ENCODE peak calls at places on chromosomes 2 and 18, in ten cellular contexts. J is fibroblast of lung, Y is choroid plexus epithelial cell, W is tibial artery, E is A549, I is PC-9, O is GM06990, R is endothelial cell, F is retinal pigment epithelial cell, D is AG09319. A is an unnamed sample.

GRCh38 chr2:215401896-215402379 is 33.9 kb downstream of the FN1 start:
- DNase-seq in F (peak), Y (peak), J (peak), E (no peak), O (no peak), W (no peak), D (peak), I (no peak), R (no peak), A (no peak)

GRCh38 chr2:3389193-3389592 is 9.7 kb downstream of the TRAPPC12 start:
- DNase-seq in Y (no peak), R (no peak), D (no peak), I (no peak), O (no peak), W (no peak), E (no peak), F (no peak), J (no peak), A (no peak)

GRCh38 chr2:84481702-84482101 is 22.6 kb upstream of the SUCLG1 start:
- DNase-seq in W (no peak), R (no peak), E (no peak), I (no peak), D (no peak), F (no peak), J (peak), Y (peak), O (no peak), A (no peak)

GRCh38 chr2:72952961-72953360 is 35.6 kb downstream of the EMX1 start:
- DNase-seq in I (no peak), Y (no peak), D (no peak), O (no peak), J (no peak), F (no peak), R (no peak), E (no peak), W (no peak), A (no peak)

GRCh38 chr2:220000080-220000479 is 372.6 kb downstream of the SLC4A3 start:
- DNase-seq in I (no peak), E (no peak), O (no peak), F (no peak), R (no peak), W (no peak), Y (peak), J (peak), D (no peak), A (no peak)

GRCh38 chr18:8607776-8608682 is 1.2 kb upstream of the RAB12 start:
- DNase-seq in E (no peak), F (no peak), W (no peak), D (no peak), J (peak), O (peak), Y (peak), R (no peak), I (no peak), A (no peak)

GRCh38 chr2:151042938-151043337 is 218.7 kb downstream of the RBM43 start:
- DNase-seq in W (no peak), D (no peak), R (no peak), O (no peak), J (no peak), Y (no peak), E (no peak), F (no peak), I (no peak), A (no peak)

GRCh38 chr2:239874636-239875356 is 150.3 kb downstream of the NDUFA10 start:
- DNase-seq in Y (no peak), D (no peak), O (no peak), J (no peak), F (no peak), E (no peak), R (no peak), I (no peak), W (peak), A (no peak)

GRCh38 chr2:42793314-42794270 is 1.2 kb upstream of the HAAO start:
- DNase-seq in W (no peak), J (no peak), R (no peak), D (no peak), Y (no peak), E (no peak), I (no peak), F (no peak), O (no peak), A (no peak)

GRCh38 chr2:45285791-45286390 is 276.6 kb upstream of the SIX2 start:
- DNase-seq in E (no peak), O (no peak), R (no peak), D (no peak), W (peak), I (no peak), J (no peak), F (no peak), Y (peak), A (no peak)

DNA sequence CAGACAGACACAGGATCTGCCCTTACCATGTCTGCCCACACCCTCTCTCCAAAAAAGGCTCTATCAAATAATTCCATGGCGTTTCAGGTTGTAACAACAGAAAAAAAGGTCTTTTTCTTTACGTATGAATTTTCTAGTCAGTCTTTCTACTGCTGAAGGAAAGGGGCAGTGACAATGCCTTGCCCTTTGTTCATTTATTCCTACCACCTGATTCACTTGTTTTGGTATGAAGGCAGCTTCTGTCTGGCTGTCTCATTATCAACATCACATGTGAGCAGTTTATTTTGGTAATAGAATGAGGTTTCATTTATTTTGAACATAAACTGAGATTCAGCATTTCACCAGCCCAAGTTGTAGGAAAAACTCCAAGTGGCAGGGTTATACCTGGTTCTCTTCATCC is 94.3 kb upstream of the KLF7 start:
- DNase-seq in J (no peak), W (no peak), I (no peak), E (no peak), R (no peak), D (no peak), F (no peak), O (no peak), Y (no peak), A (no peak)
- TF ChIP-seq CTCF in J (no peak), W (no peak), I (no peak), E (no peak), R (no peak), D (no peak), F (no peak), O (no peak), Y (no peak), A (no peak)

DNA sequence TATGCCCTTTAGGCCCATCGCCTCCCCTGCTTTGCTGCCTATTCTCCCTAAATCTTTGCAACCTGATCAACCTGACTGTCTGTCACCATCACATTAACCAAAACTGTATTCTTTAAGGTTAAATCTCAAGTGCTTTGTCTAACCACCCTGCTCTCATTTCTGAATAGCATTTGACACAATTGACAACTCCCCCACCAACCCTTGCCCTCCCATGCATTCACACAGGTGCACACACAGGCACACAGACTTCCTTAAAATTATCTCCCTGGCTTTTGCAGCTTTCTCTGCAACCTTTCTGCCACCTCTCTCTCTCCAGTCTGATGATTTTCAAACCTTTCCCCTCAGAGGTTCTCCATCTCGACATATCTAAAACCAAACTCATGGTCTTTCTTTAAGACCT is 64.6 kb upstream of the ST8SIA3 start:
- DNase-seq in E (no peak), W (no peak), R (no peak), Y (no peak), I (no peak), F (no peak), D (no peak), J (no peak), O (no peak), A (no peak)
- TF ChIP-seq CTCF in E (no peak), W (no peak), R (no peak), Y (no peak), I (no peak), F (no peak), D (no peak), J (no peak), O (no peak), A (no peak)

DNA sequence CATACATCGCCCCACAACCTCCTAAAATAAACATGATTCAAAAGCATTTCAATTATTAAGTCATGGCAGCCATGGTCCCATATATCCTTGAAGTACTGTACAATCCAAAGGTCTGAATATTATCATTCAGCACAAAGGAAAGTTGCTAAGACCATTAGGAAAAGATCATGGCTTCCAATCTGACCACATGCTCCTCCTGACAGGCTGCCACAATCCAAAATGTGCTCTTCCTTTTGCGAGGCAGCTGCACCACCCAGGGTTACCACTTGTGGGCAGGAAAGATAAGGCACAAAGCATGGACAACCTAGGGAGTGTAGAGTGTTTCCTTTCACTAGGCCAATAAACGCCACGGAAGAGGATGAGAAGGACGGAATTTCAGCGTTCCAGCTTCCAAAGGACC is 5.4 kb downstream of the BOLA3 start:
- DNase-seq in D (no peak), F (no peak), O (no peak), E (peak), Y (peak), W (no peak), R (peak), I (no peak), J (no peak), A (no peak)
- TF ChIP-seq CTCF in D (no peak), F (peak), O (no peak), E (no peak), Y (peak), W (no peak), R (peak), I (peak), J (no peak), A (no peak)

GRCh38 chr18:35617865-35618264 is 36.3 kb downstream of the GALNT1 start:
- DNase-seq in D (no peak), Y (no peak), F (no peak), I (no peak), R (no peak), O (no peak), J (no peak), E (no peak), W (no peak), A (no peak)
- TF ChIP-seq CTCF in D (no peak), Y (no peak), F (no peak), I (no peak), R (no peak), O (no peak), J (no peak), E (no peak), W (no peak), A (no peak)

DNA sequence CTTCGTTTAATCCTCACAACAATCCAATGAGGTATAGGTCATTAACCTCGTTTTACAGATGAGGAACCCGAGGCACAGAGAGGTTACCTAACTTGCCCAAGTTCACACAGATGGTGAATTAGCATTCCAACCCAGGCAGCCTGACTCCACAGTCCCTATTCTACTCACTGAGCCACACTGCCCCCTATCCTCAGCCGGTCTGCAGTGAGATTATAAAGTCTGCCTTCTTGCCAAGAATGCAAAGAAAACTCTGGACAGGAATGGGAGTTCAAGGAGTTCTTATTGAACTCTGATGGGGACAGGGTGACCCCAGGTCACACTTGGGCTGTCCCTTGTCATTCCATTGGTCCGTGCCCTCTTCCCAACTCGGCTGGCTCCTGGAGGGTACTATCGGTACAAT is 118.1 kb upstream of the MSH6 start:
- DNase-seq in I (no peak), Y (no peak), R (no peak), F (no peak), D (no peak), J (no peak), E (peak), O (no peak), W (no peak), A (no peak)
- TF ChIP-seq CTCF in I (peak), Y (peak), R (no peak), F (peak), D (no peak), J (no peak), E (peak), O (peak), W (no peak), A (no peak)

GRCh38 chr2:221103930-221104329 is 468.2 kb downstream of the EPHA4 start:
- DNase-seq in F (no peak), D (no peak), J (peak), O (no peak), I (no peak), Y (no peak), R (no peak), E (no peak), W (peak), A (no peak)

GRCh38 chr2:221097568-221097915 is 474.6 kb downstream of the EPHA4 start:
- DNase-seq in D (no peak), O (no peak), J (peak), E (peak), I (no peak), F (peak), Y (no peak), R (no peak), W (no peak), A (no peak)

GRCh38 chr2:221097949-221098348 is 474.2 kb downstream of the EPHA4 start:
- DNase-seq in J (no peak), F (no peak), R (no peak), D (no peak), W (no peak), Y (no peak), O (no peak), I (no peak), E (no peak), A (no peak)

GRCh38 chr2:221102896-221103688 is 469.0 kb downstream of the EPHA4 start:
- DNase-seq in F (no peak), I (no peak), J (peak), W (no peak), D (no peak), Y (no peak), R (no peak), E (no peak), O (no peak), A (no peak)

GRCh38 chr2:221100467-221101089 is 471.5 kb downstream of the EPHA4 start:
- DNase-seq in D (no peak), E (peak), W (no peak), R (no peak), F (no peak), I (no peak), O (no peak), Y (peak), J (peak), A (no peak)
- TF ChIP-seq CTCF in D (peak), E (peak), W (no peak), R (no peak), F (peak), I (no peak), O (peak), Y (peak), J (peak), A (no peak)

GRCh38 chr18:22378672-22379282 is 38.9 kb downstream of the CTAGE1 start:
- DNase-seq in O (no peak), E (peak), D (no peak), I (no peak), R (peak), J (peak), Y (peak), W (no peak), F (no peak), A (no peak)
- TF ChIP-seq CTCF in O (peak), E (peak), D (peak), I (peak), R (peak), J (peak), Y (peak), W (peak), F (peak), A (peak)

DNA sequence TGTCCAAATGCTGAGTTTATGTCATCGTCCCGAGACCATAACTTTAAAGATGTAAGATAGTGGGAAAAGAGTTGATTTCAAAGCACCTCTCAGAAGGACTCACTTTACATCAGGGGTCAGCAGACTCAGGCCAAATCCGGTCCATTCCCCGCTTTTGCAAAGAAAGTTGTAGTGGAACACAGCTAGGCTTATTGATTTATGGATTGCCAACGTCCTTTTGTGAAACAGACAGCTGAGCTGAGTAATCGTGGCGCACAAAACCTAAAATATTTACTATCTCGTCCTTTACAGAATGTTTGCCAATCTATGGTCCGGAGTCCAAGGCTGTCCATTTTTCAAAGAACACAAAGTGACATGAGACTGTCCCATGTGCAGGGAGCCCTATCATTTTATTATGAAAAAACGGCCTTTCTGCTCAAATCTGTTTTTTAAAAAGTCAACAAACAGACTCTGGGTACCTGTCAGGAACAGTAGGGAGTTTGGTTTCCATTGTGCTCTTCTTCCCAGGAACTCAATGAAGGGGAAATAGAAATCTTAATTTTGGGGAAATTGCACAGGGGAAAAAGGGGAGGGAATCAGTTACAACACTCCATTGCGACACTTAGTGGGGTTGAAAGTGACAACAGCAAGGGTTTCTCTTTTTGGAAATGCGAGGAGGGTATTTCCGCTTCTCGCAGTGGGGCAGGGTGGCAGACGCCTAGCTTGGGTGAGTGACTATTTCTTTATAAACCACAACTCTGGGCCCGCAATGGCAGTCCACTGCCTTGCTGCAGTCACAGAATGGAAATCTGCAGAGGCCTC is at the start of gene IL1RN:
- DNase-seq in E (no peak), Y (no peak), D (no peak), F (no peak), R (no peak), J (no peak), I (no peak), O (no peak), W (no peak), A (no peak)
- TF ChIP-seq CTCF in E (no peak), Y (no peak), D (no peak), F (no peak), R (no peak), J (no peak), I (no peak), O (peak), W (no peak), A (no peak)

DNA sequence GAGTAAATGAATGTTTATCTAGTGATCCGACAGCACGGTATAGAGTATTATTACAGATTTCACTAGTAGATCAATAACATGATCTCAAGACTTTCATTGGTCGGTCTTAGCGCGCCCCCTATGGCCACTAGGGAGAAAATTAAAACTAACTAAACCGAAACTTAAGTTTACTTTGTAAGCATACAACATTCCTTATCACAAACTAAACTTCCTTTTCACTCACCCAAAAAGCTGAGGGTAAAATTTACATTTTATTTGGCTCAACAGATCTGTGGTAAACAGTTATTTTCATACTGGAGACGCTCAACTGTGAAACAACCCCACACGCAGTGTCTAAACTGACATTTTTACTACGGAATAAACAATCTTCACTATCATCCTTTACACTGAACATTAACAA is 215.6 kb upstream of the MAP2 start:
- DNase-seq in F (peak), I (peak), W (no peak), D (no peak), Y (peak), O (no peak), R (peak), J (peak), E (peak), A (no peak)
- TF ChIP-seq CTCF in F (peak), I (peak), W (no peak), D (peak), Y (peak), O (peak), R (peak), J (peak), E (peak), A (no peak)

DNA sequence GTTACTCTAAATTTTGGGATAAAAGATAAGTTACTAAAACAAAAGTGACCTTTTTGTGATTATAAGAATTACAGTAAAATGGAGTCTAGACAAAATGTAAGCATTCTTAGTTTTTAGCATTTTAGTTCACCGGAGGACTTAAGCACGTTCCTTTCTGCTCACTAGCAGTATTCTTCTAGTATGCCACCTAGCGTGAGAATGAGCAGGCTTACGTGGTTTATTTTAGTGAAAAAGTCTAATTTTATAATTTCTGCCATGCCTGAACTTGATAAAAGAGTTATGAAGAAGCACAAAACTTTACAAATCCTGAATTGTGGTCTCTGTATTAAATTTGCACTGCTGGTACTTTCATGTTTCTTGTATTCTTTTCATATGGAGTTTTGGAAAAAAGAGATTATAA is 12.6 kb upstream of the OTX1 start:
- DNase-seq in J (no peak), F (no peak), E (no peak), I (no peak), O (no peak), R (no peak), Y (no peak), W (no peak), D (no peak), A (no peak)
- TF ChIP-seq CTCF in J (no peak), F (peak), E (no peak), I (no peak), O (no peak), R (no peak), Y (no peak), W (no peak), D (no peak), A (no peak)

A was measured in natural killer cell.